ENCODE peak calls at places on chromosomes 6 and 20, in ten cellular contexts. W is HepG2, N is sigmoid colon, Z is stomach, X is tibial nerve, O is HCT116, B is GM12892, F is right lobe of liver, J is body of pancreas, S is adrenal gland. P is an unnamed sample.

GRCh38 chr20:46304361-46304760 is 3.9 kb downstream of the CDH22 start:
- DNase-seq in F (no peak), W (no peak), O (no peak), J (no peak), B (no peak), S (no peak), N (no peak), X (no peak), Z (no peak), P (no peak)

GRCh38 chr20:13292486-13292885 is 71.4 kb downstream of the ISM1 start:
- DNase-seq in O (no peak), X (no peak), F (no peak), W (peak; percentile 16), J (no peak), Z (no peak), B (no peak), S (no peak), N (no peak), P (no peak)

GRCh38 chr20:64133951-64134407 is 26.6 kb upstream of the NPBWR2 start:
- DNase-seq in Z (no peak), X (no peak), F (peak; percentile 21), B (peak; percentile 12), O (no peak), J (no peak), S (no peak), N (peak; percentile 48), W (no peak), P (no peak)

GRCh38 chr6:166277021-166277420 is 31.2 kb downstream of the PRR18 start:
- DNase-seq in W (no peak), O (no peak), N (no peak), X (no peak), B (no peak), S (peak; percentile 53), Z (no peak), F (no peak), J (no peak), P (no peak)

GRCh38 chr20:61911824-61912223 is 153.9 kb downstream of the TAF4 start:
- DNase-seq in F (no peak), Z (no peak), W (no peak), S (no peak), X (no peak), J (no peak), N (no peak), B (no peak), O (no peak), P (no peak)

GRCh38 chr20:25277051-25277801 is 29.3 kb downstream of the PYGB start:
- DNase-seq in O (no peak), S (peak; percentile 5), N (peak; percentile 59), X (no peak), W (no peak), B (no peak), F (peak; percentile 43), Z (peak; percentile 23), J (peak; percentile 9), P (no peak)

GRCh38 chr20:61254881-61255589 is 3.0 kb downstream of the CDH4 start:
- DNase-seq in N (no peak), Z (no peak), B (no peak), O (no peak), J (no peak), W (no peak), F (no peak), S (no peak), X (no peak), P (no peak)

GRCh38 chr20:33790571-33790970 is 20.6 kb upstream of the CHMP4B start:
- DNase-seq in S (no peak), W (no peak), J (peak; percentile 70), O (no peak), Z (peak; percentile 42), N (peak; percentile 82), F (no peak), X (no peak), B (no peak), P (no peak)

GRCh38 chr6:45959534-45960195 is 56.0 kb downstream of the CLIC5 start:
- DNase-seq in W (no peak), J (no peak), F (no peak), B (no peak), Z (no peak), S (no peak), X (no peak), N (no peak), O (no peak), P (no peak)

DNA sequence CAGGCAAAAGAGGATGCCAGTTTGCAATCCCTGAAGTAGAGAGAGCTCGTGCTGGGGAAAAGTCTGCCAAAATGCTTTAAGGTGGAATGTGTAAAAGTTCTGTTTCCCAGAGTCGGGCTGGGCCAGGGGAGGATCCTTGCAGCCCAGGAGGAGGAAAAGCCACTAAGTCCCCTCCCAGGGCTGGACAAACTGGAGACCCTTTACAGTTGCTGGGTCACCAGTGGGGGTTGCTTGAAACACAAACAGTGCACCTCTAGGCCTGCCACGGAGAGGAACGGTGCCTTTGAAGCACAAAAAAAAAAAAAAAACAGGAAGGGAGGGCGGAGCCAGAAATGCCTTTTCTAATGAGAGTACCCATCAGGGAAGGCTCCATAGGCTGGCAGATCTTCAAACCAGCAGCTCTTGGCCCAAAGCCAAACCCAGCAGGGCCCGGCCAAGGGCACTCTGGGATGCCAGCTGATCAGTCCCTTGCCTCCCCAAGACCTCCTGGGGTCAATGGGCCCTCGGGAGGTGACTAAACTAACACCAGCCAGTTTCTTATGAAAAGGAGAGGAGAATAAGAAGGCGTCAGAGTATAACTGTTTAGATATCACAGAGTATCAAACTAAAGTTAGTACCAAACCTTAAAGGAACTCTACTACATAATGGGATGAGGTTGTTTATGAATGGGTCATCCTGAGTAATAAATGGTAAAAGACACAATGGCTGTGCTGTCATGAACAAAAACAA is 23.7 kb downstream of the HLA-A start:
- DNase-seq in W (peak; percentile 95), F (peak; percentile 94), S (peak; percentile 90), B (no peak), X (peak; percentile 74), N (peak; percentile 91), O (peak; percentile 91), J (peak; percentile 89), Z (peak; percentile 92), P (peak; percentile 85)
- TF ChIP-seq POLR2A in W (peak; percentile 31), F (peak; percentile 55), S (no peak), B (peak; percentile 14), X (no peak), N (no peak), O (no peak), J (no peak), Z (no peak), P (peak; percentile 88)

GRCh38 chr6:106974337-106974998 is at the start of gene CD24:
- DNase-seq in O (no peak), Z (peak; percentile 86), W (no peak), X (no peak), S (no peak), J (peak; percentile 90), F (peak; percentile 70), N (no peak), B (no peak), P (no peak)
- TF ChIP-seq POLR2A in O (no peak), Z (no peak), W (no peak), X (no peak), S (peak; percentile 50), J (peak; percentile 97), F (no peak), N (no peak), B (no peak), P (no peak)

GRCh38 chr6:122400121-122400450 is 634 bp downstream of the HSF2 start:
- DNase-seq in B (no peak), O (no peak), S (no peak), F (no peak), W (peak; percentile 4), Z (no peak), N (no peak), J (no peak), X (no peak), P (no peak)

GRCh38 chr6:122400467-122401089 is 1.1 kb downstream of the HSF2 start:
- DNase-seq in J (no peak), F (no peak), X (no peak), N (no peak), W (no peak), B (no peak), S (no peak), Z (no peak), O (no peak), P (peak; percentile 61)

GRCh38 chr6:122399055-122399347 is 451 bp upstream of the HSF2 start:
- DNase-seq in W (no peak), Z (no peak), N (no peak), X (no peak), O (no peak), J (no peak), B (no peak), S (no peak), F (no peak), P (no peak)

GRCh38 chr6:122399348-122400120 is at the start of gene HSF2:
- DNase-seq in J (peak; percentile 95), W (peak; percentile 96), X (peak; percentile 90), O (peak; percentile 95), S (peak; percentile 98), N (peak; percentile 99), Z (peak; percentile 96), F (peak; percentile 98), B (peak; percentile 61), P (peak; percentile 98)

GRCh38 chr6:122401104-122401503 is 1.7 kb downstream of the HSF2 start:
- DNase-seq in W (no peak), B (no peak), N (no peak), O (no peak), J (no peak), Z (no peak), F (no peak), X (no peak), S (no peak), P (no peak)
- TF ChIP-seq POLR2A in W (no peak), B (no peak), N (no peak), O (no peak), J (no peak), Z (no peak), F (no peak), X (no peak), S (no peak), P (no peak)

DNA sequence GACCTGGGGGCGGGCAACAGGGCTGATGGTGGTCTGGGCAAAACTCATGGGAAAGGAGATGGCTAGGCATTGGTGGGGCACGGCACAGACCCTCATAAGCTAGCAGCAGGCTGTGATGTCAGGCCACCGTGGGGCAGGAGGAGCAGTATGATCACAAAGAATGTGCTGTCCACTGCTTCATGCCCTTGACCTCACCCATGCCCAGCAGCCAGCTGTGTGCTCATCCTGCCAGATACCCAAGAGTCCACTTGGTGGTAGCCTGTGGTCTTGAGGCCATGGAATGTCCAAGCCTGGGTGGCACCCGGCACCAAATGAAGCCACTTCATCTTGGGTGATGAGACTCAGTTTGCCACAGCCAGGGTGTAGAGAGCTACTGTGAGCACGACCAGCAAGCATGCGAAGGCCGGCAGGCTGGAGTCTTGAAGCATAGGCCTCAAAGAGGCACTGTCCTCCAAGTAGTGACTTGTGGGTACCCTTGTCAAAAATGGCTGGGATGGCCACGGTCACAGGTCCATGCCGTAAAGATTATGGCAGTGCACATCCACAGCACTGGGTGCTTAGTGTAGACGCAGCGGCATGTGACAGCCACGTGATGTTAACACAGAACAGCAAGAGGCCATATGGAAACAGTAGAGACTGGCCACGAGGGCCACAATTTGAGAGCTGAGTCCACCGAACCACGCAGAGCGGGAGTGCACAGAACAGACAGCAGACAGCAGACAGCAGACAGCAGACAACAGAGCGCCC is 19.0 kb downstream of the PLAGL2 start:
- DNase-seq in F (no peak), W (no peak), J (no peak), O (no peak), X (no peak), S (no peak), B (no peak), Z (no peak), N (no peak), P (no peak)
- TF ChIP-seq POLR2A in F (no peak), W (no peak), J (no peak), O (no peak), X (no peak), S (no peak), B (no peak), Z (no peak), N (no peak), P (no peak)

GRCh38 chr6:44223471-44224153 is at the start of gene SLC29A1:
- DNase-seq in F (peak; percentile 90), N (peak; percentile 91), S (peak; percentile 83), X (peak; percentile 76), W (peak; percentile 74), O (no peak), Z (peak; percentile 76), B (peak; percentile 93), J (peak; percentile 81), P (peak; percentile 87)
- TF ChIP-seq POLR2A in F (peak; percentile 41), N (no peak), S (peak; percentile 51), X (no peak), W (peak; percentile 55), O (peak; percentile 53), Z (no peak), B (peak; percentile 68), J (peak; percentile 31), P (peak; percentile 51)